ENCODE peak calls at places on chromosomes 16 and 17, in nine cellular contexts. L, J, M, O, X, V, C, G and U are unnamed samples.

GRCh38 chr16:56413381-56413780 is 12.0 kb downstream of the AMFR start:
- DNase-seq in J (no peak), V (no peak), X (no peak), L (no peak), G (no peak), O (no peak), C (no peak), M (no peak), U (no peak)

GRCh38 chr17:72603346-72604242 is 482.8 kb downstream of the SOX9 start:
- DNase-seq in L (peak; percentile 78), C (no peak), V (no peak), J (peak; percentile 87), O (no peak), X (no peak), G (no peak), M (no peak), U (peak; percentile 44)

GRCh38 chr16:54282202-54282922 is 4.2 kb downstream of the IRX3 start:
- DNase-seq in J (no peak), V (no peak), X (peak; percentile 88), G (peak; percentile 37), C (peak; percentile 44), L (peak; percentile 45), M (no peak), O (peak; percentile 63), U (no peak)

GRCh38 chr16:14240216-14240843 is 169.2 kb downstream of the MRTFB start:
- DNase-seq in X (no peak), G (no peak), V (no peak), M (no peak), O (no peak), L (no peak), J (no peak), C (no peak), U (peak; percentile 8)

GRCh38 chr16:66324785-66325184 is 41.7 kb upstream of the CDH5 start:
- DNase-seq in L (peak; percentile 48), V (no peak), J (no peak), C (no peak), O (no peak), G (peak; percentile 18), X (no peak), M (no peak), U (peak; percentile 9)

GRCh38 chr17:29145289-29146058 is 34.7 kb downstream of the MYO18A start:
- DNase-seq in V (no peak), O (no peak), G (peak; percentile 89), J (peak; percentile 84), C (peak; percentile 71), L (peak; percentile 86), M (no peak), X (peak; percentile 85), U (peak; percentile 89)

GRCh38 chr17:47607481-47607880 is 42.2 kb upstream of the KPNB1 start:
- DNase-seq in V (no peak), O (no peak), C (no peak), M (no peak), J (no peak), X (no peak), G (no peak), L (no peak), U (no peak)

GRCh38 chr17:40422990-40423611 is 5.4 kb upstream of the TOP2A start:
- DNase-seq in J (no peak), M (no peak), O (no peak), G (no peak), X (peak; percentile 31), L (peak; percentile 64), V (no peak), C (no peak), U (no peak)

GRCh38 chr16:68402748-68403040 is 45.6 kb downstream of the SMPD3 start:
- DNase-seq in G (no peak), V (no peak), J (no peak), O (no peak), C (no peak), X (no peak), L (no peak), M (no peak), U (no peak)

GRCh38 chr17:29677139-29677834 is 54.6 kb upstream of the CORO6 start:
- DNase-seq in G (peak; percentile 61), O (peak; percentile 78), X (no peak), M (peak; percentile 67), L (no peak), V (no peak), J (no peak), C (no peak), U (peak; percentile 91)

GRCh38 chr17:81338301-81339179 is 43.4 kb upstream of the SLC38A10 start:
- DNase-seq in V (no peak), O (no peak), J (no peak), L (no peak), C (peak; percentile 7), X (no peak), M (no peak), G (no peak), U (no peak)

GRCh38 chr16:12535535-12536411 is 267.9 kb downstream of the CPPED1 start:
- DNase-seq in X (no peak), G (peak; percentile 19), O (no peak), J (no peak), V (no peak), C (no peak), L (peak; percentile 10), M (no peak), U (no peak)

GRCh38 chr16:85386467-85387170 is 226.5 kb upstream of the GSE1 start:
- DNase-seq in V (no peak), L (no peak), J (no peak), M (no peak), O (peak; percentile 58), X (no peak), C (no peak), G (no peak), U (no peak)

GRCh38 chr16:85387171-85387507 is 226.0 kb upstream of the GSE1 start:
- DNase-seq in X (peak; percentile 51), L (no peak), V (no peak), G (no peak), M (no peak), C (no peak), O (peak; percentile 53), J (no peak), U (no peak)

GRCh38 chr16:85384831-85385462 is 228.2 kb upstream of the GSE1 start:
- DNase-seq in V (no peak), O (no peak), M (no peak), C (peak; percentile 72), G (no peak), X (peak; percentile 62), J (no peak), L (no peak), U (no peak)

GRCh38 chr16:85383836-85384825 is 229.0 kb upstream of the GSE1 start:
- DNase-seq in L (no peak), X (peak; percentile 55), G (no peak), J (no peak), V (no peak), M (no peak), C (no peak), O (no peak), U (no peak)

GRCh38 chr16:85385463-85386331 is 227.4 kb upstream of the GSE1 start:
- DNase-seq in G (no peak), X (peak; percentile 59), C (no peak), V (no peak), L (no peak), O (no peak), M (no peak), J (no peak), U (no peak)
- TF ChIP-seq CTCF in G (no peak), X (no peak), C (no peak), V (no peak), L (no peak), O (no peak), M (no peak), J (no peak), U (no peak)

GRCh38 chr17:33291248-33292183 is 1.6 kb downstream of the ASIC2 start:
- DNase-seq in O (no peak), X (peak; percentile 61), C (peak; percentile 16), G (peak; percentile 10), V (no peak), J (peak; percentile 31), M (no peak), L (peak; percentile 66), U (peak; percentile 8)

GRCh38 chr17:33288954-33289353 is 4.1 kb downstream of the ASIC2 start:
- DNase-seq in L (no peak), J (no peak), V (no peak), G (no peak), M (no peak), X (no peak), O (no peak), C (no peak), U (no peak)

GRCh38 chr17:33292981-33293867 is at the start of gene ASIC2:
- DNase-seq in M (no peak), V (no peak), G (no peak), C (peak; percentile 18), J (peak; percentile 4), O (peak; percentile 67), L (peak; percentile 72), X (no peak), U (peak; percentile 22)

GRCh38 chr17:33292184-33292980 is 713 bp downstream of the ASIC2 start:
- DNase-seq in L (peak; percentile 67), X (no peak), V (no peak), C (peak; percentile 26), J (peak; percentile 20), O (no peak), G (peak; percentile 7), M (no peak), U (peak; percentile 27)

GRCh38 chr17:33290156-33290697 is 2.9 kb downstream of the ASIC2 start:
- DNase-seq in O (no peak), X (no peak), C (no peak), L (no peak), J (no peak), V (no peak), G (no peak), M (no peak), U (no peak)
- H3K4me3 ChIP-seq in O (no peak overlapping the region), X (no peak overlapping the region), C (no peak overlapping the region), L (no peak overlapping the region), J (no peak overlapping the region), V (no peak overlapping the region), G (no peak overlapping the region), M (no peak overlapping the region), U (no peak overlapping the region)

GRCh38 chr17:34895388-34895787 is 65.9 kb downstream of the CCT6B start:
- DNase-seq in M (no peak), L (no peak), G (no peak), J (no peak), V (no peak), C (no peak), O (peak; percentile 49), X (no peak), U (no peak)

GRCh38 chr17:34894971-34895370 is 66.3 kb downstream of the CCT6B start:
- DNase-seq in X (no peak), J (no peak), C (no peak), L (no peak), V (no peak), M (no peak), O (peak; percentile 1), G (no peak), U (no peak)

DNA sequence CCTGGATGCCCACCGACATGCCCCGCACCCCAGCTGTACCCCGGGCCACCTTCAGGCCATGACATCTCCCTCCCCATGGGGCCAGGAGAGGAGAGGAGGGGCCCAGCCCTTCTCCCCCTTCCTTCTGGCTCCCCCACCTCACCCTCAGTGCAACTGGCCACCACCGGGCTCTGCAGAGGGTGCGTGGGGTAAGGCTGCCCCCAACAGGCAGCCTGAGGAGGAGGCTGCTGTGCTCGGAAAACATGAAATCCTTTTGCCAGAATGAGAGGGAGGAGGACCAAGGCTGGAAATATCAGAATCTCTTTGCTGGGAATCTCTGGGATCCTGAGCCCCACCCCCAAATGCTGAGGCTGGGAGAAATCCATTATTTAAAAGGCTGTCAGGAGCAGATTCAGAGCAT is 68.4 kb downstream of the CCT6B start:
- DNase-seq in O (no peak), X (no peak), M (no peak), J (no peak), C (no peak), V (no peak), G (no peak), L (peak; percentile 33), U (no peak)
- TF ChIP-seq CTCF in O (no peak), X (peak; percentile 13), M (no peak), J (peak; percentile 20), C (no peak), V (no peak), G (peak; percentile 29), L (peak; percentile 46), U (peak; percentile 31)

GRCh38 chr17:76561799-76562268 is 22.0 kb downstream of the PRCD start:
- DNase-seq in G (peak; percentile 45), J (no peak), L (no peak), X (no peak), O (no peak), V (no peak), M (no peak), C (no peak), U (peak; percentile 30)
- H3K4me3 ChIP-seq in G (peak overlapping the region; percentile 5), J (no peak overlapping the region), L (no peak overlapping the region), X (no peak overlapping the region), O (no peak overlapping the region), V (no peak overlapping the region), M (no peak overlapping the region), C (no peak overlapping the region), U (no peak overlapping the region)